ENCODE peak calls at places on chromosomes 6 and 20, in nine cellular contexts. Z, C, G, E, T, B, A, X and L are unnamed samples.

GRCh38 chr20:38631155-38632022 is 29.8 kb downstream of the ARHGAP40 start:
- DNase-seq in Z (no peak), C (peak), G (no peak), E (no peak), T (no peak), B (no peak), A (no peak), X (no peak), L (no peak)

GRCh38 chr6:150072201-150072600 is 3.3 kb upstream of the ULBP3 start:
- DNase-seq in Z (peak), C (peak), G (peak), E (no peak), T (no peak), B (peak), A (no peak), X (no peak), L (no peak)

GRCh38 chr6:38349795-38350194 is 289.9 kb downstream of the BTBD9 start:
- DNase-seq in Z (no peak), C (no peak), G (no peak), E (no peak), T (no peak), B (no peak), A (no peak), X (no peak), L (no peak)

GRCh38 chr6:72703093-72703492 is 81.2 kb downstream of the KCNQ5 start:
- DNase-seq in Z (no peak), C (no peak), G (no peak), E (no peak), T (no peak), B (no peak), A (no peak), X (no peak), L (no peak)

GRCh38 chr20:36835453-36836198 is 40.3 kb upstream of the TLDC2 start:
- DNase-seq in Z (peak), C (peak), G (peak), E (peak), T (peak), B (peak), A (peak), X (peak), L (peak)

GRCh38 chr20:53126185-53126584 is 154.0 kb downstream of the TSHZ2 start:
- DNase-seq in Z (no peak), C (peak), G (no peak), E (no peak), T (no peak), B (no peak), A (no peak), X (no peak), L (no peak)

GRCh38 chr6:14754636-14755513 is 491.0 kb upstream of the JARID2 start:
- DNase-seq in Z (no peak), C (no peak), G (peak), E (no peak), T (no peak), B (no peak), A (no peak), X (no peak), L (peak)

GRCh38 chr20:37833172-37833915 is 69.6 kb upstream of the VSTM2L start:
- DNase-seq in Z (no peak), C (no peak), G (no peak), E (no peak), T (no peak), B (no peak), A (no peak), X (no peak), L (no peak)

GRCh38 chr6:26285143-26286134 is 79.6 kb upstream of the BTN3A2 start:
- DNase-seq in Z (peak), C (peak), G (peak), E (peak), T (peak), B (peak), A (peak), X (peak), L (peak)

GRCh38 chr20:47691632-47692031 is 93.6 kb downstream of the SULF2 start:
- DNase-seq in Z (peak), C (peak), G (no peak), E (peak), T (no peak), B (no peak), A (no peak), X (no peak), L (no peak)

GRCh38 chr20:37941992-37942391 is 39.1 kb downstream of the VSTM2L start:
- DNase-seq in Z (no peak), C (no peak), G (no peak), E (no peak), T (no peak), B (no peak), A (no peak), X (no peak), L (no peak)

GRCh38 chr20:47043076-47043475 is 148.4 kb downstream of the EYA2 start:
- DNase-seq in Z (no peak), C (no peak), G (no peak), E (no peak), T (no peak), B (no peak), A (no peak), X (no peak), L (no peak)

GRCh38 chr6:12009904-12010634 is 2.0 kb upstream of the HIVEP1 start:
- DNase-seq in Z (peak), C (peak), G (no peak), E (no peak), T (no peak), B (no peak), A (peak), X (no peak), L (no peak)

GRCh38 chr6:108764580-108764950 is 83.7 kb upstream of the ARMC2 start:
- DNase-seq in Z (no peak), C (no peak), G (no peak), E (no peak), T (no peak), B (no peak), A (no peak), X (no peak), L (no peak)

GRCh38 chr20:14785065-14785743 is 447.8 kb upstream of the FLRT3 start:
- DNase-seq in Z (no peak), C (no peak), G (no peak), E (no peak), T (no peak), B (no peak), A (no peak), X (no peak), L (no peak)

GRCh38 chr6:111803384-111803783 is 69.9 kb downstream of the FYN start:
- DNase-seq in Z (no peak), C (no peak), G (no peak), E (no peak), T (no peak), B (no peak), A (no peak), X (no peak), L (no peak)

GRCh38 chr6:106623039-106623438 is 6.3 kb downstream of the RTN4IP1 start:
- DNase-seq in Z (no peak), C (no peak), G (no peak), E (no peak), T (no peak), B (no peak), A (no peak), X (no peak), L (no peak)

GRCh38 chr20:54148947-54149764 is 24.6 kb downstream of the CYP24A1 start:
- DNase-seq in Z (peak), C (peak), G (no peak), E (no peak), T (no peak), B (no peak), A (no peak), X (no peak), L (no peak)

GRCh38 chr6:170094686-170095272 is 196.1 kb downstream of the DLL1 start:
- DNase-seq in Z (no peak), C (no peak), G (no peak), E (no peak), T (no peak), B (no peak), A (no peak), X (no peak), L (no peak)

GRCh38 chr6:166317261-166318212 is 9.3 kb upstream of the PRR18 start:
- DNase-seq in Z (no peak), C (no peak), G (no peak), E (no peak), T (no peak), B (no peak), A (no peak), X (no peak), L (no peak)

GRCh38 chr6:8831366-8832152 is 396.2 kb upstream of the SLC35B3 start:
- DNase-seq in Z (no peak), C (no peak), G (no peak), E (no peak), T (no peak), B (no peak), A (no peak), X (no peak), L (no peak)

GRCh38 chr6:3746119-3746691 is 5.3 kb downstream of the PXDC1 start:
- DNase-seq in Z (no peak), C (no peak), G (no peak), E (peak), T (no peak), B (no peak), A (peak), X (no peak), L (peak)

GRCh38 chr6:45650527-45651135 is 272.9 kb upstream of the SUPT3H start:
- DNase-seq in Z (peak), C (peak), G (no peak), E (no peak), T (no peak), B (no peak), A (no peak), X (no peak), L (no peak)

GRCh38 chr20:31663524-31663837 is 25.8 kb downstream of the COX4I2 start:
- DNase-seq in Z (no peak), C (no peak), G (no peak), E (no peak), T (no peak), B (no peak), A (no peak), X (no peak), L (no peak)

GRCh38 chr6:10248378-10248843 is 166.5 kb downstream of the TFAP2A start:
- DNase-seq in Z (peak), C (peak), G (no peak), E (no peak), T (no peak), B (no peak), A (no peak), X (no peak), L (no peak)

GRCh38 chr6:99030915-99031314 is 83.2 kb upstream of the FBXL4 start:
- DNase-seq in Z (no peak), C (no peak), G (no peak), E (no peak), T (no peak), B (no peak), A (no peak), X (no peak), L (no peak)

GRCh38 chr6:21740719-21741118 is 147.2 kb downstream of the SOX4 start:
- DNase-seq in Z (peak), C (no peak), G (no peak), E (no peak), T (no peak), B (no peak), A (no peak), X (no peak), L (no peak)

GRCh38 chr6:44073612-44074382 is 53.5 kb downstream of the MRPL14 start:
- DNase-seq in Z (no peak), C (no peak), G (no peak), E (no peak), T (peak), B (peak), A (no peak), X (no peak), L (no peak)

GRCh38 chr6:41440958-41441357 is 105.2 kb upstream of the FOXP4 start:
- DNase-seq in Z (no peak), C (no peak), G (no peak), E (no peak), T (no peak), B (no peak), A (no peak), X (no peak), L (no peak)

GRCh38 chr6:41445268-41445667 is 100.9 kb upstream of the FOXP4 start:
- DNase-seq in Z (no peak), C (no peak), G (no peak), E (no peak), T (no peak), B (no peak), A (no peak), X (no peak), L (no peak)

GRCh38 chr6:41443616-41444525 is 102.3 kb upstream of the FOXP4 start:
- DNase-seq in Z (no peak), C (no peak), G (no peak), E (no peak), T (peak), B (no peak), A (no peak), X (no peak), L (no peak)

GRCh38 chr6:41441598-41442205 is 104.5 kb upstream of the FOXP4 start:
- DNase-seq in Z (no peak), C (no peak), G (no peak), E (no peak), T (peak), B (no peak), A (no peak), X (no peak), L (no peak)

DNA sequence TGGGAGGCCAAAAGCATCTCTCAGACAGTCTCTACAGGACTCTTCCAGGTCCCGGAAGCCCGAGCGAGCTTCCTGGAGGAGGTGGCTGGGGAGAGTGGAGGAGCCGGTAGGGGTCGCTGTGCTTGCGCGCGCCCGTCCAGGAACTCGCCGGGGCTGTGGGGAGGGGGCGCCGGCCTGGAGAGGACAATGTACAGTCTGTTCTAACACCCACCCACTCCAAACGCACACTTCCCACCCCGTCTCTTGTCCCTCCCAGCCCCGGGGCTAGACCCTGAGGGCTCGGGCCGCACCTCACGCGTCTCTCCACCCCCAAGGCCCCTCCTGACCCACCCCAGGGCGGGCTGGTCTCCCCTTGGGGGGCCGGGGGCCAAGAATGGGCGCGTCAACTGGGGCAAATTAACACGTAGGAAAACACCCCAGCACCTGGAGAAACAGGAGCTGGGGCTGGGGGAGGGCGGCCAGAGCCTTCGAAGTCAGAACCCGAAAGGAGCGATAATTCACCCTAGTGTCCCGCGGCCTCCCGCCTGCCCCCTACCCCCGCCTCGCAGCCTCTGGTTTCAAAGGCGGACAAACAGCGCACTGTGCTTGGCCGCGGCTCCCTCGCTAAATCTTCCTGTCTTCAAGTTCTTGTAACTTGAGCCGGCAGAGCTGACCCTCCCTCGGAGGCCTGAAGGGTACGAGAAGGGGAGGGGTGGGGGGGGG is 103.2 kb upstream of the FOXP4 start:
- DNase-seq in Z (no peak), C (no peak), G (peak), E (peak), T (peak), B (no peak), A (no peak), X (no peak), L (no peak)
- TF ChIP-seq CTCF in Z (peak), C (peak), G (peak), E (peak), T (peak), B (peak), A (peak), X (no peak), L (peak)

GRCh38 chr6:31336872-31337496 is 20.0 kb downstream of the HLA-B start:
- DNase-seq in Z (no peak), C (peak), G (no peak), E (no peak), T (no peak), B (peak), A (no peak), X (no peak), L (no peak)

GRCh38 chr6:31328355-31328960 is 28.5 kb downstream of the HLA-B start:
- DNase-seq in Z (no peak), C (no peak), G (no peak), E (no peak), T (no peak), B (no peak), A (no peak), X (no peak), L (no peak)

DNA sequence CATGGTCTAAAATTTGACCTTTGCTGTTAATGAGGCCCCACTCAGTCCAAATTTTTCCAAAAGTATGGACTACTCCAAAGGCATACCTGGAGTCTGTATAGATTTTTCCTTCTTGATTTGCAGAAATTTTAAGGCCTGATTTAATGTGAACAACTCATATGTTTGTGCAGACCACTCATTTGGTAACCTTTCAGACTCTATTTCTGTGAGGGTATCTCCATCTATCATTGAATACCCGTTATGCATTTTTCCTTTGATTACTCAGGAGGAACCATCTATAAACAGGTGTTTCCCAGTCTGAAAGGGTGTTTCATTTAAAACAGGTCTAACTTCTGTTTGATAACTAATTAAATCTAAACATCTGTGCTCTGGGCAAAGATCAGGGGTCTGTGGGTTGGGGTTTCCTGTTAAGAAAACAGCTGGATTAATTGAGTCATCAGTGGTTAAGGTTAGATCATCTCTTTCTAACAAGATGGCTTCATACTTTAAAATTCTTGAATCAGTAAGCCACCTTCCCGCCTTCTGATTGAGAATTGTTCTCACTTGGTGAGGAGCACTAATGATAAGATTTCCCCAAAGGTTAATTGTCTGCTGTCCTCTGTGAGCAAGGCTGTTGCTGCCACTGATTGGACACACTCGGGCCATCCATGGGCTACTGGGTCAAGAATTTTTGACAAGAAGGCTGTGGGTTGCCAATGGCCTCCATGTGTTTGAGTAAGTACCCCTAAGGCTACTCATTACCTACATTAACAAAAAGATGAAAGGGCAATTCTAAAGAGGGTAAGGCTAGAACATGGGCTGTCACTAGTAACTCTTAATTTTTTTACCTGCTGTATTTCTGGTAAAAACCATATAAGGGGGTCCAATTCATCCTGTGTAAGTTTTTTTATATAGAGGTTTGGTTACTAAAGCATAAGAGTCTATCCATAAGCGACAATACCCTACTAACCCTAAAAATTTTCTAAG is 24.1 kb downstream of the HLA-B start:
- DNase-seq in Z (no peak), C (no peak), G (peak), E (no peak), T (no peak), B (peak), A (no peak), X (no peak), L (no peak)
- TF ChIP-seq CTCF in Z (no peak), C (no peak), G (no peak), E (no peak), T (no peak), B (peak), A (no peak), X (no peak), L (no peak)

GRCh38 chr20:35560105-35560511 is 18.2 kb downstream of the ERGIC3 start:
- DNase-seq in Z (peak), C (no peak), G (no peak), E (no peak), T (no peak), B (no peak), A (no peak), X (no peak), L (no peak)

GRCh38 chr20:35562541-35563110 is 20.7 kb downstream of the ERGIC3 start:
- DNase-seq in Z (no peak), C (no peak), G (no peak), E (no peak), T (no peak), B (no peak), A (no peak), X (no peak), L (no peak)

GRCh38 chr20:35560541-35560940 is 18.7 kb downstream of the ERGIC3 start:
- DNase-seq in Z (no peak), C (no peak), G (no peak), E (no peak), T (no peak), B (no peak), A (no peak), X (no peak), L (no peak)

GRCh38 chr20:35561671-35562070 is 19.8 kb downstream of the ERGIC3 start:
- DNase-seq in Z (no peak), C (no peak), G (no peak), E (no peak), T (no peak), B (peak), A (no peak), X (no peak), L (no peak)

DNA sequence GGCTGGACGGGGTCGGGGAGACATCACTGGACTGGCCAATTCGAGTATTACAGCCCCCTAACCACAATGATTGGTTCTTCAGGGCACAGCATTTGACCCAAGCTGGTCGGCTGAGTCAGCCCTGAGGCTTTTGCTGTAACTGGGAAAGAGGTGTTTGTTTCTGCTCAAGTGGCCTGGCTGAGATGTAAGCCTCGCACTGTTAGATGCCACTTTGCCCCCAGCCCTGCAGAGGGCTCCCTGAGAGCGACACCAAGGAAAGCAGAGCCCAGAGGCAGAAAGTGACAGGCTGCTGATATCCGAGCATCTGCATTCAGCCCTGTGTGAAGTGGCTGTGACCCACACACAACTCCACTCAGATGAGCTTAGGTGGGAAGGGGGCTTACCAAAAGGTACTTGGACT is 19.4 kb downstream of the ERGIC3 start:
- DNase-seq in Z (peak), C (no peak), G (peak), E (peak), T (peak), B (peak), A (no peak), X (no peak), L (no peak)
- TF ChIP-seq CTCF in Z (peak), C (peak), G (no peak), E (peak), T (peak), B (peak), A (peak), X (no peak), L (peak)

DNA sequence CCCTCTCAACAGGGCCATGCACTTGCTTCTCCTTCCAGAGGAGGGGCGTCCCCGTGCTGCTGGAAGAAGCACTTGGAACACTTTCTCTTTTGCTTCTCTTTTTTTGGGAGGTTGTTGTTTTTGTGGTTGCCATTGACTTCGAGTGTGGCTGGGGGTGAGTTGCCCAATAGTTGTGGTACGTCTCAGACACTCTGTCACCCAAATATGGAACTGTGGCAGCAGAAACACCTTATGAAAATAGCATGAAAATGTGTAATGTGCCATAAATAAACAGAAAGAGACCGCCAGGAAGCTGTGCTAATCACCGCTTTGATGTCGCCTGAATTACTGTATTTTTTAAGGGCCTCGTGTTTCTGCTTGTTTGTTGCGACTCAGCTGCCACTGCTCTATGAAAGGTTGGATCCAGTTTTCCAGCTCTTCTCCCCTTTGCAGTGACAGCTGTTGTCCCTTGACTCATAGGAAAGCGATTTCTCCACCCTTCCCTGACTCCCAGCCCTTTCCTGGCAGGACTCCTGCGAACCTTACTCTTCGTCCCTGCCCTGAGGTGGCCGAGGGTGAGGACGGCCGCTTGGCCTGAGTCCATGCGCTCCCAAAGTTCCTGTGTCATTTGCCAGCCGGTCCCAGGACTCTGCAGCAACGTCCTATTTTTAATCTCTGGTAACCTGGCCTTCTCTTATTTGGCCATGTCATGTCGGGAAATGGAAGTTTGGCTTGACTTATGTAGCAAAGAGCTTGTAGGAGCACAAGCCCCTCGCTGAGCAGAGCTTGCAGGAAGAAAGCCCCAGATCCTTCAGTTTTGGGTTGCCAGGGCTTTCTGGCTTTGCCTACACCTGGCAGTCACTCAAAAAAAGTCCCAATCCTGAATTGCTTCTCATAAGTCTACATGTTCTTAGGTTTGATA is 694.6 kb downstream of the QKI start:
- DNase-seq in Z (peak), C (no peak), G (no peak), E (no peak), T (no peak), B (no peak), A (no peak), X (no peak), L (no peak)
- TF ChIP-seq CTCF in Z (no peak), C (no peak), G (no peak), E (no peak), T (no peak), B (no peak), A (no peak), X (no peak), L (no peak)